ENCODE peak calls at places on chromosome 20, in seven cellular contexts. One of them, this sample, is unnamed.

GRCh38 chr20:39282619-39283092 is 320.5 kb downstream of the DHX35 start:
- DNase-seq in testis: no peak
- DNase-seq in CD8-positive, alpha-beta T cell: no peak
- DNase-seq in IMR-90: no peak
- DNase-seq in HL-60: no peak
- DNase-seq in neural progenitor cell: peak
- DNase-seq in A673: peak
- DNase-seq in this sample: no peak

GRCh38 chr20:57801581-57801980 is 91.8 kb upstream of the PMEPA1 start:
- DNase-seq in testis: no peak
- DNase-seq in CD8-positive, alpha-beta T cell: no peak
- DNase-seq in IMR-90: no peak
- DNase-seq in HL-60: no peak
- DNase-seq in neural progenitor cell: no peak
- DNase-seq in A673: no peak
- DNase-seq in this sample: no peak

GRCh38 chr20:15079594-15080340 is 742.4 kb upstream of the FLRT3 start:
- DNase-seq in testis: no peak
- DNase-seq in CD8-positive, alpha-beta T cell: no peak
- DNase-seq in IMR-90: no peak
- DNase-seq in HL-60: no peak
- DNase-seq in neural progenitor cell: no peak
- DNase-seq in A673: no peak
- DNase-seq in this sample: no peak

GRCh38 chr20:46970937-46971630 is 76.4 kb downstream of the EYA2 start:
- DNase-seq in testis: peak
- DNase-seq in CD8-positive, alpha-beta T cell: no peak
- DNase-seq in IMR-90: peak
- DNase-seq in HL-60: peak
- DNase-seq in neural progenitor cell: peak
- DNase-seq in A673: peak
- DNase-seq in this sample: peak

GRCh38 chr20:32792316-32792715 is 27.4 kb upstream of the MAPRE1 start:
- DNase-seq in testis: peak
- DNase-seq in CD8-positive, alpha-beta T cell: no peak
- DNase-seq in IMR-90: peak
- DNase-seq in HL-60: peak
- DNase-seq in neural progenitor cell: peak
- DNase-seq in A673: peak
- DNase-seq in this sample: no peak

GRCh38 chr20:62529916-62530642 is 54.3 kb upstream of the GATA5 start:
- DNase-seq in testis: peak
- DNase-seq in CD8-positive, alpha-beta T cell: no peak
- DNase-seq in IMR-90: no peak
- DNase-seq in HL-60: no peak
- DNase-seq in neural progenitor cell: no peak
- DNase-seq in A673: no peak
- DNase-seq in this sample: no peak

GRCh38 chr20:62792182-62792939 is 3.9 kb upstream of the MRGBP start:
- DNase-seq in testis: no peak
- DNase-seq in CD8-positive, alpha-beta T cell: no peak
- DNase-seq in IMR-90: peak
- DNase-seq in HL-60: no peak
- DNase-seq in neural progenitor cell: no peak
- DNase-seq in A673: no peak
- DNase-seq in this sample: peak

GRCh38 chr20:48957053-48957481 is 35.6 kb downstream of the ARFGEF2 start:
- DNase-seq in testis: no peak
- DNase-seq in CD8-positive, alpha-beta T cell: no peak
- DNase-seq in IMR-90: no peak
- DNase-seq in HL-60: no peak
- DNase-seq in neural progenitor cell: no peak
- DNase-seq in A673: no peak
- DNase-seq in this sample: no peak

GRCh38 chr20:61634376-61634775 is 382.3 kb downstream of the CDH4 start:
- DNase-seq in testis: no peak
- DNase-seq in CD8-positive, alpha-beta T cell: no peak
- DNase-seq in IMR-90: no peak
- DNase-seq in HL-60: no peak
- DNase-seq in neural progenitor cell: no peak
- DNase-seq in A673: no peak
- DNase-seq in this sample: no peak

GRCh38 chr20:60883517-60883916 is 368.5 kb upstream of the CDH4 start:
- DNase-seq in testis: no peak
- DNase-seq in CD8-positive, alpha-beta T cell: no peak
- DNase-seq in IMR-90: no peak
- DNase-seq in HL-60: no peak
- DNase-seq in neural progenitor cell: no peak
- DNase-seq in A673: no peak
- DNase-seq in this sample: no peak

GRCh38 chr20:11182715-11183114 is 508.9 kb upstream of the JAG1 start:
- DNase-seq in testis: no peak
- DNase-seq in CD8-positive, alpha-beta T cell: no peak
- DNase-seq in IMR-90: no peak
- DNase-seq in HL-60: peak
- DNase-seq in neural progenitor cell: no peak
- DNase-seq in A673: no peak
- DNase-seq in this sample: peak

GRCh38 chr20:59015812-59016711 is 3.2 kb upstream of the TUBB1 start:
- DNase-seq in testis: peak
- DNase-seq in CD8-positive, alpha-beta T cell: peak
- DNase-seq in IMR-90: no peak
- DNase-seq in HL-60: no peak
- DNase-seq in neural progenitor cell: no peak
- DNase-seq in A673: no peak
- DNase-seq in this sample: no peak

GRCh38 chr20:38290829-38291581 is 13.0 kb upstream of the BPI start:
- DNase-seq in testis: no peak
- DNase-seq in CD8-positive, alpha-beta T cell: no peak
- DNase-seq in IMR-90: peak
- DNase-seq in HL-60: no peak
- DNase-seq in neural progenitor cell: peak
- DNase-seq in A673: peak
- DNase-seq in this sample: peak

GRCh38 chr20:51422912-51423667 is 119.4 kb downstream of the NFATC2 start:
- DNase-seq in testis: no peak
- DNase-seq in CD8-positive, alpha-beta T cell: no peak
- DNase-seq in IMR-90: no peak
- DNase-seq in HL-60: no peak
- DNase-seq in neural progenitor cell: no peak
- DNase-seq in A673: no peak
- DNase-seq in this sample: no peak

GRCh38 chr20:63744574-63745423 is 5.2 kb downstream of the SLC2A4RG start:
- DNase-seq in testis: no peak
- DNase-seq in CD8-positive, alpha-beta T cell: no peak
- DNase-seq in IMR-90: no peak
- DNase-seq in HL-60: no peak
- DNase-seq in neural progenitor cell: no peak
- DNase-seq in A673: no peak
- DNase-seq in this sample: no peak

GRCh38 chr20:47452736-47453161 is 48.9 kb upstream of the NCOA3 start:
- DNase-seq in testis: no peak
- DNase-seq in CD8-positive, alpha-beta T cell: no peak
- DNase-seq in IMR-90: no peak
- DNase-seq in HL-60: no peak
- DNase-seq in neural progenitor cell: no peak
- DNase-seq in A673: no peak
- DNase-seq in this sample: no peak

GRCh38 chr20:6134592-6134991 is 11.8 kb upstream of the FERMT1 start:
- DNase-seq in testis: no peak
- DNase-seq in CD8-positive, alpha-beta T cell: no peak
- DNase-seq in IMR-90: no peak
- DNase-seq in HL-60: no peak
- DNase-seq in neural progenitor cell: no peak
- DNase-seq in A673: no peak
- DNase-seq in this sample: no peak

GRCh38 chr20:16011519-16011918 is 561.7 kb downstream of the KIF16B start:
- DNase-seq in testis: no peak
- DNase-seq in CD8-positive, alpha-beta T cell: no peak
- DNase-seq in IMR-90: no peak
- DNase-seq in HL-60: no peak
- DNase-seq in neural progenitor cell: no peak
- DNase-seq in A673: no peak
- DNase-seq in this sample: no peak

GRCh38 chr20:1310506-1311190 is 18.3 kb downstream of the SDCBP2 start:
- DNase-seq in testis: no peak
- DNase-seq in CD8-positive, alpha-beta T cell: no peak
- DNase-seq in IMR-90: no peak
- DNase-seq in HL-60: no peak
- DNase-seq in neural progenitor cell: no peak
- DNase-seq in A673: no peak
- DNase-seq in this sample: no peak

GRCh38 chr20:1313236-1313964 is 15.5 kb downstream of the SDCBP2 start:
- DNase-seq in testis: peak
- DNase-seq in CD8-positive, alpha-beta T cell: peak
- DNase-seq in IMR-90: peak
- DNase-seq in HL-60: no peak
- DNase-seq in neural progenitor cell: peak
- DNase-seq in A673: peak
- DNase-seq in this sample: peak

GRCh38 chr20:1310087-1310486 is 18.9 kb downstream of the SDCBP2 start:
- DNase-seq in testis: no peak
- DNase-seq in CD8-positive, alpha-beta T cell: no peak
- DNase-seq in IMR-90: no peak
- DNase-seq in HL-60: no peak
- DNase-seq in neural progenitor cell: no peak
- DNase-seq in A673: no peak
- DNase-seq in this sample: no peak

GRCh38 chr20:1312308-1312707 is 16.6 kb downstream of the SDCBP2 start:
- DNase-seq in testis: no peak
- DNase-seq in CD8-positive, alpha-beta T cell: no peak
- DNase-seq in IMR-90: no peak
- DNase-seq in HL-60: no peak
- DNase-seq in neural progenitor cell: no peak
- DNase-seq in A673: no peak
- DNase-seq in this sample: no peak

GRCh38 chr20:1312904-1313235 is 16.1 kb downstream of the SDCBP2 start:
- DNase-seq in testis: no peak
- DNase-seq in CD8-positive, alpha-beta T cell: no peak
- DNase-seq in IMR-90: no peak
- DNase-seq in HL-60: no peak
- DNase-seq in neural progenitor cell: no peak
- DNase-seq in A673: no peak
- DNase-seq in this sample: no peak
- H3K4me3 ChIP-seq in testis: no peak
- H3K4me3 ChIP-seq in CD8-positive, alpha-beta T cell: no peak
- H3K4me3 ChIP-seq in IMR-90: no peak
- H3K4me3 ChIP-seq in HL-60: no peak
- H3K4me3 ChIP-seq in neural progenitor cell: peak
- H3K4me3 ChIP-seq in A673: no peak
- H3K4me3 ChIP-seq in this sample: no peak

GRCh38 chr20:40938020-40938419 is 90.6 kb upstream of the TOP1 start:
- DNase-seq in testis: no peak
- DNase-seq in CD8-positive, alpha-beta T cell: no peak
- DNase-seq in IMR-90: no peak
- DNase-seq in HL-60: no peak
- DNase-seq in neural progenitor cell: no peak
- DNase-seq in A673: peak
- DNase-seq in this sample: no peak
- TF ChIP-seq CTCF in testis: no peak
- TF ChIP-seq CTCF in CD8-positive, alpha-beta T cell: no peak
- TF ChIP-seq CTCF in IMR-90: no peak
- TF ChIP-seq CTCF in HL-60: no peak
- TF ChIP-seq CTCF in neural progenitor cell: peak
- TF ChIP-seq CTCF in A673: peak
- TF ChIP-seq CTCF in this sample: no peak

DNA sequence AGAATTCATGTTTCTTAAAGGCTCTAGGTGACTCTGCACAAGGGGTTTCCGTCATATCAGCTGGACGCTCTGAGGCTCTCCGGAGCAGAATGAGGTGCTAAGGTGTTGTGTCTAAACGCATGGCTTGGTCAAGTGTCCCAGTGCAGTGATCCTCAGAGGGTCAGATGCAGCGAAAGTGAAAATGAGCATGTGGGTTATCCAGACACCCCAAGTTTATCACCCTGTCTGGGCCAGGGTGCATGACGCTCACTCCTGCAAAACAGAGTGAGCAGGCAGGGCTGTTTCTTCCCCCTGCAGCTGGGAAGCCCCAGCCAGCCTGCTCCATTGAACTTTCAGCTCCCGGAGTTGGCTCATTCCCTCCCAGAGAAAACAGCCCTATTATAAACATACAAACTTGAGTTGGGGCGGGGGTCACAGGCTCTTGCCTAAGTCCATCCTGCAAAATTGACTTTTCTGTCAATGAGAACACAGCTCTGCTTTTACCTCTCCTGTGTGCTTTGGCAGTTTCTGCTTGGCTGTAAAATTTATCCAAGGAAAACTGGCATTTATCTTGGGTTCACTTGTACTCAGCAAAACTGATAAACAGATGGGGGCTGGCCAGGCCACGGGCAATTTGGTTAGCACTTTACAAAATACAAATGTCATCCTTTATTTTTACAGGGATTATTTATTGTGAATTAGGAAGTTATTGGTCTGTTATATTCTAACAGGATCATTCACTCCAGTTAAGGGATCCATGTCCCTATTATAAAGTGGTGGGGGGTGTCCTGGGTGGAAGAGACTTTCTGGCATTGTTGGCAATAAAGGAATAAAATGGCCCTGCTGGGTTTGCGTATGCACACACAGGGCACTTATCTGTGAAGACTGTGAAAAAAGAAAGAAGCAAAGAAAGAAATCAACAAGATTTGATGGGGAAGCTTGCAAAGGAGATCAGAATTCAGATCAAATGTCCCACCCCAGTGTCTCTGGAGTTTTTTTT is 154.9 kb downstream of the FOXA2 start:
- DNase-seq in testis: no peak
- DNase-seq in CD8-positive, alpha-beta T cell: no peak
- DNase-seq in IMR-90: no peak
- DNase-seq in HL-60: no peak
- DNase-seq in neural progenitor cell: no peak
- DNase-seq in A673: no peak
- DNase-seq in this sample: no peak
- H3K4me3 ChIP-seq in testis: no peak
- H3K4me3 ChIP-seq in CD8-positive, alpha-beta T cell: no peak
- H3K4me3 ChIP-seq in IMR-90: no peak
- H3K4me3 ChIP-seq in HL-60: no peak
- H3K4me3 ChIP-seq in neural progenitor cell: peak
- H3K4me3 ChIP-seq in A673: no peak
- H3K4me3 ChIP-seq in this sample: no peak

DNA sequence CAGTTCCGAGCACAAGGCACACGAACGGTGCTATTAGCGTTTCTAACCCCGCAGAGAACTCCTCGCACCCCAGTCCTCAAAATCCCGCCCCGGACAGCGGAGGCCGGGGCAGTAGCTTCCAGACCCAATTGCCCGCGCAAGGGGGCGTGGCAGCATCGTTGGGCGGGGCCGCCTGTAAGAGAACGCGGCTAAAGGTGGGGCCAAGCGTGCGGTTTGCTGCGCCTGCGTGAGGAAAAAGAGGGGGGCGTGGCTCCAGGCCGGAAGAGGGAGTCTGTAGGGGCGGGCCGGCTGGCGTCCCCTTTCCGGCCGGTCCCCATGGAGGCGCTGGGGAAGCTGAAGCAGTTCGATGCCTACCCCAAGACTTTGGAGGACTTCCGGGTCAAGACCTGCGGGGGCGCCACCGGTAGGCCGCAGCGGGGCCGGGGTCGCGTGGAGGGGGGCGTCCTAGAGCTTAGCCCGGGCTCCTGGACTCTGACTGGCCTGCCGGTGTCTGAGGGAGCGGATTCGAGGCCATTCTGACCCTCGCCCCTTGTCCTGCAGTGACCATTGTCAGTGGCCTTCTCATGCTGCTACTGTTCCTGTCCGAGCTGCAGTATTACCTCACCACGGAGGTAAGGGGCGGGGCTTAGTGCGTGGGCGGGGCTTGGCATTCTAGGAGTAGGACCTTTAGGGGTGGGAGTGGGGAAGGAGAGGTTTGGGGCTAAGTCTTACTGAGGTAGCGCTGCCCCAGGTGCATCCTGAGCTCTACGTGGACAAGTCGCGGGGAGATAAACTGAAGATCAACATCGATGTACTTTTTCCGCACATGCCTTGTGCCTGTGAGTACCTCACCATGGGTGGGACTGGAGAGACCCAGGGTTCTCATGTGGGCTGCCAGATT is at the start of gene ERGIC3:
- DNase-seq in testis: peak
- DNase-seq in CD8-positive, alpha-beta T cell: peak
- DNase-seq in IMR-90: peak
- DNase-seq in HL-60: peak
- DNase-seq in neural progenitor cell: peak
- DNase-seq in A673: peak
- DNase-seq in this sample: peak
- TF ChIP-seq CTCF in testis: no peak
- TF ChIP-seq CTCF in CD8-positive, alpha-beta T cell: no peak
- TF ChIP-seq CTCF in IMR-90: no peak
- TF ChIP-seq CTCF in HL-60: no peak
- TF ChIP-seq CTCF in neural progenitor cell: peak
- TF ChIP-seq CTCF in A673: no peak
- TF ChIP-seq CTCF in this sample: no peak